ENCODE peak calls at places on chromosomes 5 and 9, in ten cellular contexts. B, Q, W, P, N, I, O, D, X and V are unnamed samples.

GRCh38 chr9:7560669-7561305 is 238.8 kb downstream of the DMAC1 start:
- DNase-seq in O (no peak), N (no peak), P (no peak), W (no peak), Q (no peak), B (no peak), D (no peak), I (no peak), X (no peak), V (no peak)

GRCh38 chr9:14400658-14400995 is 86.7 kb upstream of the NFIB start:
- DNase-seq in W (no peak), P (peak), I (peak), N (peak), B (peak), O (no peak), X (no peak), Q (peak), D (no peak), V (no peak)

GRCh38 chr5:173643964-173644363 is 27.5 kb upstream of the BOD1 start:
- DNase-seq in P (peak), X (no peak), B (no peak), O (peak), W (no peak), I (no peak), N (no peak), D (no peak), Q (no peak), V (peak)

GRCh38 chr9:33148367-33149019 is 18.6 kb downstream of the B4GALT1 start:
- DNase-seq in B (no peak), I (no peak), O (no peak), X (no peak), W (no peak), Q (no peak), N (no peak), P (no peak), D (no peak), V (no peak)

GRCh38 chr9:37747271-37747753 is 6.3 kb upstream of the TRMT10B start:
- DNase-seq in N (peak), Q (peak), D (no peak), I (peak), P (peak), W (peak), B (peak), X (peak), O (peak), V (peak)

GRCh38 chr5:78753093-78753531 is 104.5 kb upstream of the LHFPL2 start:
- DNase-seq in W (no peak), D (no peak), B (no peak), O (no peak), P (no peak), Q (no peak), N (no peak), I (no peak), X (no peak), V (no peak)

GRCh38 chr5:38871790-38872551 is 26.2 kb downstream of the OSMR start:
- DNase-seq in B (peak), W (no peak), D (no peak), P (no peak), I (peak), O (no peak), N (no peak), X (no peak), Q (peak), V (no peak)

GRCh38 chr9:128902351-128903078 is 18.3 kb upstream of the PHYHD1 start:
- DNase-seq in B (no peak), P (no peak), X (peak), Q (no peak), W (no peak), O (peak), N (no peak), D (peak), I (peak), V (peak)

GRCh38 chr5:160445132-160445531 is 23.5 kb downstream of the PTTG1 start:
- DNase-seq in Q (no peak), O (no peak), W (no peak), D (no peak), I (no peak), X (no peak), P (no peak), N (no peak), B (no peak), V (no peak)

GRCh38 chr5:137660349-137660817 is 75.5 kb downstream of the KLHL3 start:
- DNase-seq in X (peak), D (peak), O (peak), B (peak), W (no peak), I (peak), N (peak), Q (peak), P (peak), V (peak)

GRCh38 chr5:56522972-56523371 is 289.8 kb upstream of the ANKRD55 start:
- DNase-seq in Q (peak), N (no peak), O (no peak), I (peak), B (no peak), X (no peak), D (no peak), W (no peak), P (no peak), V (no peak)

GRCh38 chr5:153964201-153965101 is 74.3 kb downstream of the FAM114A2 start:
- DNase-seq in O (no peak), D (no peak), W (no peak), Q (no peak), P (no peak), I (no peak), B (no peak), N (no peak), X (no peak), V (no peak)

GRCh38 chr9:135139366-135139965 is 52.0 kb downstream of the OLFM1 start:
- DNase-seq in P (no peak), N (no peak), Q (no peak), I (no peak), D (no peak), B (no peak), W (no peak), X (no peak), O (no peak), V (no peak)

GRCh38 chr5:55603947-55604346 is 69.2 kb upstream of the PLPP1 start:
- DNase-seq in I (no peak), W (no peak), B (no peak), N (no peak), X (peak), P (peak), Q (no peak), O (no peak), D (no peak), V (no peak)

GRCh38 chr9:135105938-135106491 is 18.5 kb downstream of the OLFM1 start:
- DNase-seq in P (no peak), Q (no peak), W (no peak), B (no peak), D (no peak), X (no peak), N (no peak), O (no peak), I (no peak), V (no peak)

GRCh38 chr9:120892748-120893584 is 16.0 kb upstream of the PHF19 start:
- DNase-seq in Q (no peak), O (peak), X (peak), I (peak), W (no peak), N (no peak), D (no peak), B (no peak), P (no peak), V (peak)

GRCh38 chr9:121858788-121859187 is 207.4 kb downstream of the DAB2IP start:
- DNase-seq in O (no peak), I (no peak), W (no peak), D (no peak), N (no peak), B (no peak), P (no peak), Q (no peak), X (no peak), V (no peak)

GRCh38 chr9:114538241-114538640 is 33.0 kb upstream of the WHRN start:
- DNase-seq in Q (no peak), X (peak), D (no peak), I (peak), O (peak), B (peak), N (no peak), P (no peak), W (no peak), V (no peak)

GRCh38 chr9:24516463-24516862 is 29.2 kb downstream of the IZUMO3 start:
- DNase-seq in P (no peak), N (no peak), I (peak), X (no peak), B (no peak), O (no peak), Q (no peak), W (no peak), D (no peak), V (no peak)

GRCh38 chr9:27436234-27436633 is 87.9 kb upstream of the IFNK start:
- DNase-seq in B (peak), X (no peak), D (no peak), I (peak), O (no peak), P (no peak), Q (no peak), N (no peak), W (no peak), V (no peak)

GRCh38 chr9:71001780-71002386 is 119.5 kb downstream of the TRPM3 start:
- DNase-seq in B (peak), W (no peak), P (no peak), Q (no peak), O (peak), X (peak), N (peak), D (no peak), I (peak), V (peak)

GRCh38 chr9:114844766-114845165 is 38.9 kb upstream of the TNFSF15 start:
- DNase-seq in N (no peak), Q (no peak), B (no peak), O (no peak), D (no peak), W (no peak), P (no peak), X (no peak), I (no peak), V (no peak)

GRCh38 chr9:347667-348292 is 133.1 kb downstream of the DOCK8 start:
- DNase-seq in N (no peak), O (no peak), D (no peak), P (no peak), Q (no peak), X (no peak), W (no peak), I (peak), B (peak), V (no peak)

GRCh38 chr5:81422671-81423070 is 28.7 kb upstream of the ACOT12 start:
- DNase-seq in P (no peak), W (no peak), D (no peak), I (peak), N (no peak), B (peak), X (no peak), O (no peak), Q (no peak), V (no peak)

GRCh38 chr9:92727716-92728700 is 36.6 kb downstream of the BICD2 start:
- DNase-seq in N (no peak), X (no peak), O (no peak), Q (no peak), P (no peak), D (no peak), B (no peak), I (no peak), W (peak), V (no peak)

GRCh38 chr9:92729735-92730155 is 34.9 kb downstream of the BICD2 start:
- DNase-seq in B (no peak), X (no peak), Q (no peak), I (no peak), W (peak), D (no peak), P (no peak), O (no peak), N (no peak), V (no peak)

GRCh38 chr9:92726971-92727715 is 37.5 kb downstream of the BICD2 start:
- DNase-seq in B (no peak), D (no peak), W (no peak), N (no peak), O (no peak), I (no peak), Q (no peak), P (no peak), X (no peak), V (no peak)

GRCh38 chr9:92730897-92731296 is 33.7 kb downstream of the BICD2 start:
- DNase-seq in I (no peak), X (no peak), Q (no peak), P (no peak), N (no peak), D (no peak), W (peak), B (no peak), O (no peak), V (no peak)

DNA sequence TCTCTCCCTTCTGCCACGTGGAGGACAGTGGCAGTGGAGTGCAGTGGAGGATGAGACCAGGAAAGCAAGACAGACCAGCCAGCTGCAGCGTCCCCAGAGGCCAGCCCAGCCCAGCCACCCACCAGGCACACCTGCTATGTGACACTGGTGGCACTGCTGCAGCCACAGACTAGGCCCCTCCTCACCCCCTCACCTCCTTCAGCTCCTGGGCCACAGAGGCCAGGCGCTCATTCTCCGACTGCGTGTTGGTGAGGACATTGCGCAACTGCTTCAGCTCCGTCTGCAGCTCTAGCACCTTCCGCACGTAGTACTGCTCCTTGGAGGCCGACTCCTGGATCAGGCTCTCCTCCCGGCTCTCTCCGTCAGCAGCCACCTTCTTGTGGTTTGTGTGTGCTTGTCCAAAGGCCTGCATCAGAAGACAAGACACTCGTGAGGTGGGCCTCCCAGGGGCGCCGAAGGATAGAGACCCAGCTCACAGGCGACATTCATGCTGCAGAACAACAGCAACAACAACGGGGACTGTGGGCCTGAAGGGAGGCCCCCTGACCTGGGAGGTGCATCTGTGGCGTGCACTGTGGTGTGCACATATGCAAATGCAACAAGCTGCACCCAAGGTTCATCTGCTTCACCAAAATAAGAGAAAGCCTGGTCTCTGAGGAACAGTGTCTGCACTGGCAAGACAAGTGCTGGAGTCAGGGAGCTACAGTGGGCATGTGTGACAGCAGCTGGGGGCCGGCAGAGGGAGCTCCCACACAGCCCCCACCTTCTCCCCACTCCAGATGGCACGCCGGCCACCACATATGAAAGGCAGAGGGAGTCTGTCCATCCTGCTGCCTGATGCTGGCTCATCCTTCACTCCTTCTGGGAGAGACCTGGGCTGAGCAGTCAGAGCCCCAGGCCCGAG is 35.5 kb downstream of the BICD2 start:
- DNase-seq in Q (no peak), W (peak), N (no peak), X (no peak), I (no peak), P (peak), O (peak), B (peak), D (no peak), V (peak)
- TF ChIP-seq CTCF in Q (no peak), W (peak), N (no peak), X (peak), I (no peak), P (peak), O (peak), B (peak), D (peak), V (peak)

GRCh38 chr9:97978706-97979105 is 4.4 kb upstream of the ANP32B start:
- DNase-seq in P (no peak), Q (no peak), O (no peak), X (no peak), N (no peak), I (no peak), D (no peak), W (no peak), B (no peak), V (no peak)
- TF ChIP-seq CTCF in P (no peak), Q (no peak), O (no peak), X (no peak), N (no peak), I (no peak), D (no peak), W (no peak), B (no peak), V (no peak)

GRCh38 chr5:179974946-179975712 is 67.4 kb upstream of the TBC1D9B start:
- DNase-seq in X (peak), Q (no peak), B (peak), W (peak), O (peak), D (no peak), P (peak), N (peak), I (peak), V (peak)
- TF ChIP-seq CTCF in X (peak), Q (peak), B (peak), W (peak), O (peak), D (peak), P (peak), N (peak), I (peak), V (peak)

DNA sequence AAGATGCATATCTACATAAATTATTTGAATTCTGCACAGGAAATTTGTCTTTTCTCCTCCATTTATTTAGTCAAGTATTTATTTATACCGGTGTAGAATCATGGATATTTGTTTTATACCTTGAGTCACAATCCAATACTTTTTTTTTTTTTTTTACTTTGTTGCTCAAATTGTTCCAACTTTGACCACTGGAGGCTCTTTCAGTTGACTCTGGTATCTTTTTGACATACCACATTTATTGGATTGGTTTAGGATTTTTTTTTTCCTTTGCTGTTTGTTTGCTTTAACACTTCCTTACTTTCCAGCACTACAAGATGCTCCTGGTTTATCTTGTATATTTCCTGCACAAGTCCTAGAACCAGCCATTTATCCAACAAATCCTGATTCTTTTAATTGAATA is 543.1 kb upstream of the RIOK2 start:
- DNase-seq in X (no peak), N (no peak), D (no peak), B (no peak), I (peak), O (no peak), Q (no peak), W (no peak), P (no peak), V (no peak)
- TF ChIP-seq CTCF in X (no peak), N (no peak), D (no peak), B (no peak), I (peak), O (peak), Q (no peak), W (no peak), P (no peak), V (no peak)

DNA sequence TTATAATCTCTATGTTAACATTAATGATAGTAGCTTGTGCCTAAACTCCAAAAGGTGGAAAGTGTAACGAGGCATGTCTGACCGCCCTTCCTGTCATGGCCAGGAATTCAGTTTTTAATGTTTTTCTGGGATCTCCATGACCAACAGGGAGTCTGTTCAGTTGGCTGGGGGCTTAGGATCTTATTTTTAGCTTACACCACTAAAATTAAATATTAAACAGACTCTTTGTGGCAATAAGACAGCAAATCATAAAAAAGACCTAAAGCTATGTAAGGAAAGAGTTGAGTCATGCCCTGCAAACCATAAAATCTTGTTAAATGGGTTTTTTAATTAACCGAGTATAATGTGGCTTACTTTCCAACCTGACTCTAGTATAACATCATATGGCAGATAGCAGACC is 247.8 kb downstream of the DIRAS2 start:
- DNase-seq in P (no peak), D (no peak), N (no peak), B (no peak), W (no peak), X (no peak), O (no peak), I (no peak), Q (no peak), V (no peak)
- TF ChIP-seq CTCF in P (no peak), D (no peak), N (no peak), B (no peak), W (no peak), X (no peak), O (no peak), I (no peak), Q (no peak), V (no peak)

DNA sequence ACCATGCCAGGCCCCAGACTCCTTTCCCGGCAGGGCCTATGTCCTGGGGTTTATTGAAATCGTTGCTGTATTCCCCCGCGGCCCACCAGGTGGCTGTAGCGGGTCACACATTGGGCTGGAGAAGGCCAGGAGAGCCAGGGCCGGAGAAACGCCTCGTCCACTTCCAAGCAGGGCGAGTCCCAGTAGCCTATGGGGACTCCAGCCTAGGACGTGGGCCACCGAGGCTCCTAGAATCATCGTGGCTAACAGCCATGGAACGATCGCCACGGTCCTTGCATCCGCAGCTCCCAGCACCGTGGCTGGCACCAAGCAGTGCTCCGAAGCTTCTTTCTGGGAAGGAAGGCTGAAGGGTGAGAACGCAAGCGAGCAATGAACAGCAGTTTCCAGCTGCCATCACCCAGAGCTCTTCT is 87.7 kb downstream of the ENTREP1 start:
- DNase-seq in P (peak), W (peak), X (no peak), O (no peak), B (peak), Q (peak), D (no peak), N (peak), I (peak), V (peak)
- TF ChIP-seq CTCF in P (peak), W (peak), X (no peak), O (peak), B (peak), Q (peak), D (peak), N (peak), I (peak), V (peak)

GRCh38 chr9:87500894-87501656 is 3.4 kb downstream of the DAPK1 start:
- DNase-seq in N (no peak), D (no peak), O (no peak), W (no peak), P (no peak), B (no peak), X (no peak), Q (no peak), I (no peak), V (no peak)

GRCh38 chr9:87498816-87499454 is 1.3 kb downstream of the DAPK1 start:
- DNase-seq in B (no peak), N (peak), I (no peak), X (peak), D (no peak), P (no peak), Q (no peak), W (no peak), O (no peak), V (no peak)

GRCh38 chr9:87501806-87502205 is 4.1 kb downstream of the DAPK1 start:
- DNase-seq in X (no peak), O (no peak), N (no peak), Q (no peak), P (no peak), I (no peak), W (no peak), D (no peak), B (no peak), V (no peak)

GRCh38 chr9:87499455-87500015 is 1.9 kb downstream of the DAPK1 start:
- DNase-seq in P (no peak), X (peak), W (no peak), D (no peak), O (peak), I (no peak), N (no peak), Q (no peak), B (no peak), V (peak)

DNA sequence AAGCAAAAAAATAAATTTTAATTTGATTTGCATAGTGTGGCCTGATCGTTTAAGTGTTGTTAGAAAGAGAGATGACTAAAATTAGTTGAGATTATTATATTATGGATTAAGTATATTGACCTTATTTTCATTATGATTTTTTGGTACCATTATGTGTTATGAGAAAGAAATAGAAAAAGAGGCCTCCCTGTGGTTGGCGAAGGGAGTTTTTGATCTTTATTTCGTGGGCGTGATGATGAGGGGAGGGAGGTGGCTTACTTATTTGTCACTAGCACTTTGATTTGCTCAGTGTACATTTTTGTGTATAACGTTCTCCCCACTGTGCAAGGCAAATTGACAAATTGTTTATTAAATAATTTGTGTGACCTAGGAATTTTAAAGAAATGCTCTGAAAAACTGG is 2.8 kb downstream of the DAPK1 start:
- DNase-seq in O (peak), P (no peak), N (no peak), I (no peak), W (no peak), D (no peak), Q (no peak), B (no peak), X (peak), V (peak)
- TF ChIP-seq CTCF in O (no peak), P (no peak), N (no peak), I (no peak), W (peak), D (no peak), Q (peak), B (no peak), X (no peak), V (no peak)